ENCODE peak calls at places on chromosome 13, in six cellular contexts. V is brain pericyte; O is astrocyte of the cerebellum; B is cardiac muscle cell; G is HEK293T; U is stimulated activated CD8-positive, alpha-beta memory T cell treated with anti-CD3 and anti-CD28 coated beads, Interleukin-15, amount 100 ng/mL, for 1 hour. T is an unnamed sample.

GRCh38 chr13:42041017-42041683 is 7.3 kb upstream of the DGKH start:
- DNase-seq in V (no peak), O (no peak), B (peak; percentile 59), G (peak; percentile 40), U (no peak), T (peak; percentile 63)

GRCh38 chr13:32838985-32839384 is 177.2 kb upstream of the KL start:
- DNase-seq in V (no peak), O (no peak), B (peak; percentile 33), G (no peak), U (no peak), T (no peak)

GRCh38 chr13:51557875-51558604 is 26.2 kb upstream of the WDFY2 start:
- DNase-seq in V (no peak), O (no peak), B (peak; percentile 84), G (no peak), U (no peak), T (no peak)

GRCh38 chr13:106548064-106548696 is 12.7 kb upstream of the EFNB2 start:
- DNase-seq in V (no peak), O (no peak), B (no peak), G (no peak), U (no peak), T (no peak)

GRCh38 chr13:63311587-63311986 is 1895.9 kb upstream of the PCDH20 start:
- DNase-seq in V (no peak), O (no peak), B (no peak), G (no peak), U (no peak), T (no peak)

GRCh38 chr13:50527612-50528509 is 315.6 kb downstream of the DLEU7 start:
- DNase-seq in V (no peak), O (no peak), B (no peak), G (no peak), U (no peak), T (no peak)

GRCh38 chr13:100290165-100290801 is 201.4 kb downstream of the PCCA start:
- DNase-seq in V (no peak), O (no peak), B (peak; percentile 6), G (no peak), U (no peak), T (no peak)

GRCh38 chr13:93709511-93710244 is 483.1 kb downstream of the GPC6 start:
- DNase-seq in V (no peak), O (no peak), B (no peak), G (no peak), U (no peak), T (no peak)

GRCh38 chr13:25778808-25779207 is 273.0 kb downstream of the SHISA2 start:
- DNase-seq in V (no peak), O (no peak), B (no peak), G (no peak), U (no peak), T (no peak)

GRCh38 chr13:51452391-51453307 is at the start of gene INTS6:
- DNase-seq in V (peak; percentile 97), O (peak; percentile 98), B (peak; percentile 100), G (peak; percentile 96), U (peak; percentile 95), T (peak; percentile 99)

GRCh38 chr13:47835470-47836228 is 165.4 kb downstream of the SUCLA2 start:
- DNase-seq in V (no peak), O (no peak), B (no peak), G (no peak), U (no peak), T (no peak)

GRCh38 chr13:22372261-22372660 is 701.4 kb downstream of the FGF9 start:
- DNase-seq in V (no peak), O (no peak), B (no peak), G (no peak), U (no peak), T (no peak)

GRCh38 chr13:110409581-110409992 is 102.5 kb downstream of the COL4A2 start:
- DNase-seq in V (no peak), O (peak; percentile 62), B (peak; percentile 75), G (no peak), U (no peak), T (no peak)

GRCh38 chr13:67736646-67737420 is 506.7 kb upstream of the PCDH9 start:
- DNase-seq in V (peak; percentile 78), O (peak; percentile 89), B (peak; percentile 6), G (peak; percentile 78), U (no peak), T (peak; percentile 100)

GRCh38 chr13:51825165-51825592 is 19.8 kb downstream of the TMEM272 start:
- DNase-seq in V (no peak), O (no peak), B (peak; percentile 92), G (no peak), U (no peak), T (no peak)

GRCh38 chr13:105721056-105721455 is 814.4 kb downstream of the EFNB2 start:
- DNase-seq in V (peak; percentile 15), O (peak; percentile 62), B (peak; percentile 62), G (no peak), U (no peak), T (no peak)

GRCh38 chr13:45209229-45209628 is 8.4 kb upstream of the KCTD4 start:
- DNase-seq in V (no peak), O (no peak), B (peak; percentile 57), G (no peak), U (no peak), T (no peak)

GRCh38 chr13:44899967-44900366 is 89.3 kb downstream of the NUFIP1 start:
- DNase-seq in V (no peak), O (no peak), B (peak; percentile 28), G (peak; percentile 24), U (no peak), T (peak; percentile 44)

GRCh38 chr13:100210966-100211710 is 122.2 kb downstream of the PCCA start:
- DNase-seq in V (no peak), O (no peak), B (peak; percentile 38), G (no peak), U (no peak), T (no peak)

GRCh38 chr13:99505814-99506269 is 4.6 kb downstream of the TM9SF2 start:
- DNase-seq in V (no peak), O (no peak), B (peak; percentile 27), G (no peak), U (no peak), T (no peak)

GRCh38 chr13:110137677-110138008 is 169.3 kb downstream of the COL4A1 start:
- DNase-seq in V (no peak), O (no peak), B (peak; percentile 30), G (peak; percentile 8), U (no peak), T (no peak)

GRCh38 chr13:27482996-27483395 is 32.6 kb upstream of the MTIF3 start:
- DNase-seq in V (no peak), O (no peak), B (no peak), G (no peak), U (no peak), T (no peak)

GRCh38 chr13:33487575-33488243 is 202.2 kb upstream of the STARD13 start:
- DNase-seq in V (no peak), O (no peak), B (peak; percentile 68), G (peak; percentile 13), U (no peak), T (no peak)

GRCh38 chr13:47251771-47252170 is 354.9 kb upstream of the HTR2A start:
- DNase-seq in V (no peak), O (no peak), B (no peak), G (no peak), U (no peak), T (no peak)

GRCh38 chr13:73772449-73773186 is 361.6 kb downstream of the KLF12 start:
- DNase-seq in V (no peak), O (no peak), B (no peak), G (no peak), U (no peak), T (no peak)

GRCh38 chr13:46738055-46738454 is 58.9 kb downstream of the ESD start:
- DNase-seq in V (no peak), O (no peak), B (no peak), G (no peak), U (no peak), T (peak; percentile 74)

GRCh38 chr13:40789275-40790231 is at the start of gene SLC25A15:
- DNase-seq in V (no peak), O (no peak), B (peak; percentile 91), G (peak; percentile 75), U (peak; percentile 40), T (peak; percentile 89)

GRCh38 chr13:98576963-98577822 is at the start of gene STK24:
- DNase-seq in V (no peak), O (peak; percentile 55), B (peak; percentile 84), G (peak; percentile 74), U (no peak), T (peak; percentile 75)